ENCODE peak calls at places on chromosomes 2 and 18, in nine cellular contexts. V, H, D, S, I, M, G, O and Y are unnamed samples.

GRCh38 chr2:110124038-110124825 is 8.6 kb upstream of the MALL start:
- DNase-seq in V (no peak), H (no peak), D (no peak), S (no peak), I (no peak), M (no peak), G (no peak), O (no peak), Y (no peak)

GRCh38 chr2:63692002-63692606 is 103.3 kb downstream of the MDH1 start:
- DNase-seq in V (no peak), H (peak), D (peak), S (peak), I (no peak), M (no peak), G (no peak), O (no peak), Y (no peak)

GRCh38 chr2:238163494-238164198 is 4.9 kb downstream of the ERFE start:
- DNase-seq in V (no peak), H (no peak), D (no peak), S (no peak), I (peak), M (no peak), G (no peak), O (no peak), Y (no peak)

GRCh38 chr2:205716126-205716525 is 33.8 kb downstream of the NRP2 start:
- DNase-seq in V (no peak), H (no peak), D (peak), S (peak), I (no peak), M (peak), G (no peak), O (no peak), Y (no peak)

GRCh38 chr2:191677091-191677645 is 768 bp upstream of the NABP1 start:
- DNase-seq in V (no peak), H (no peak), D (peak), S (no peak), I (peak), M (no peak), G (no peak), O (no peak), Y (no peak)

GRCh38 chr18:35410561-35410960 is 33.4 kb upstream of the ZNF396 start:
- DNase-seq in V (no peak), H (no peak), D (no peak), S (no peak), I (no peak), M (no peak), G (no peak), O (no peak), Y (no peak)

GRCh38 chr18:76803814-76804213 is 18.5 kb upstream of the ZNF236 start:
- DNase-seq in V (peak), H (peak), D (peak), S (peak), I (no peak), M (peak), G (peak), O (peak), Y (peak)

GRCh38 chr2:109209941-109210340 is 80.9 kb downstream of the SH3RF3 start:
- DNase-seq in V (no peak), H (peak), D (no peak), S (no peak), I (peak), M (no peak), G (no peak), O (no peak), Y (no peak)

GRCh38 chr18:10454800-10455550 is 540 bp downstream of the APCDD1 start:
- DNase-seq in V (no peak), H (no peak), D (peak), S (no peak), I (no peak), M (peak), G (no peak), O (no peak), Y (no peak)

GRCh38 chr2:135226961-135227360 is 174.9 kb downstream of the RAB3GAP1 start:
- DNase-seq in V (no peak), H (no peak), D (no peak), S (no peak), I (no peak), M (no peak), G (no peak), O (no peak), Y (no peak)

GRCh38 chr2:109630441-109631425 is 16.6 kb downstream of the SOWAHC start:
- DNase-seq in V (no peak), H (no peak), D (no peak), S (no peak), I (no peak), M (no peak), G (no peak), O (no peak), Y (no peak)

GRCh38 chr2:20627712-20628380 is 23.1 kb downstream of the HS1BP3 start:
- DNase-seq in V (no peak), H (no peak), D (no peak), S (no peak), I (no peak), M (no peak), G (no peak), O (no peak), Y (no peak)

GRCh38 chr18:49008156-49008555 is 57.4 kb upstream of the SMAD7 start:
- DNase-seq in V (no peak), H (no peak), D (no peak), S (no peak), I (no peak), M (no peak), G (no peak), O (no peak), Y (no peak)

GRCh38 chr2:169900686-169901085 is 73.4 kb downstream of the UBR3 start:
- DNase-seq in V (no peak), H (no peak), D (no peak), S (no peak), I (no peak), M (no peak), G (no peak), O (no peak), Y (no peak)

GRCh38 chr18:62751341-62751821 is 36.0 kb downstream of the PHLPP1 start:
- DNase-seq in V (no peak), H (peak), D (no peak), S (peak), I (no peak), M (peak), G (no peak), O (peak), Y (no peak)

GRCh38 chr18:905948-906415 is 1.3 kb downstream of the ADCYAP1 start:
- DNase-seq in V (no peak), H (no peak), D (no peak), S (no peak), I (no peak), M (peak), G (no peak), O (no peak), Y (no peak)

GRCh38 chr2:76169289-76169688 is 458.6 kb upstream of the GCFC2 start:
- DNase-seq in V (no peak), H (no peak), D (no peak), S (no peak), I (no peak), M (no peak), G (no peak), O (no peak), Y (no peak)

GRCh38 chr2:70671059-70671685 is 96.8 kb downstream of the ADD2 start:
- DNase-seq in V (no peak), H (no peak), D (no peak), S (no peak), I (peak), M (no peak), G (no peak), O (no peak), Y (no peak)

GRCh38 chr2:207531024-207531411 is 1.3 kb downstream of the CREB1 start:
- DNase-seq in V (no peak), H (no peak), D (no peak), S (no peak), I (no peak), M (no peak), G (no peak), O (no peak), Y (no peak)